ENCODE peak calls at places on chromosomes 16 and 17, in eight cellular contexts. Q is sigmoid colon, R is stomach, T is tibial nerve, F is K562, E is A549, V is suprapubic skin, B is transverse colon. H is an unnamed sample.

GRCh38 chr17:50422738-50423137 is 3.3 kb upstream of the ACSF2 start:
- DNase-seq in Q (no peak), R (no peak), F (no peak), T (no peak), E (no peak), B (no peak), V (no peak), H (no peak)

GRCh38 chr17:40319651-40320550 is 10.9 kb downstream of the RARA start:
- DNase-seq in F (no peak), T (peak), E (no peak), R (peak), Q (no peak), V (peak), B (peak), H (peak)

GRCh38 chr17:38451030-38451839 is 23.0 kb downstream of the ARHGAP23 start:
- DNase-seq in F (no peak), T (no peak), E (peak), R (no peak), Q (no peak), B (no peak), V (no peak), H (no peak)

GRCh38 chr17:51189162-51189561 is 23.0 kb downstream of the NME2 start:
- DNase-seq in E (no peak), R (no peak), V (no peak), B (no peak), F (no peak), Q (no peak), T (no peak), H (no peak)

GRCh38 chr16:2691491-2692248 is 9.3 kb downstream of the KCTD5 start:
- DNase-seq in F (no peak), E (no peak), T (no peak), R (peak), Q (no peak), B (no peak), V (no peak), H (no peak)

GRCh38 chr17:6475411-6475810 is 31.2 kb downstream of the PIMREG start:
- DNase-seq in R (no peak), Q (no peak), F (no peak), B (no peak), T (no peak), V (no peak), E (no peak), H (no peak)

GRCh38 chr16:10181196-10182162 is 749 bp downstream of the GRIN2A start:
- DNase-seq in E (peak), R (peak), B (peak), T (no peak), V (no peak), F (peak), Q (peak), H (peak)

GRCh38 chr16:88911148-88911945 is 44.9 kb upstream of the PABPN1L start:
- DNase-seq in T (no peak), R (no peak), F (no peak), Q (no peak), V (no peak), B (no peak), E (no peak), H (no peak)

GRCh38 chr16:49491736-49492089 is 118.1 kb downstream of the C16orf78 start:
- DNase-seq in T (no peak), B (peak), V (peak), E (peak), F (no peak), Q (peak), R (no peak), H (peak)

DNA sequence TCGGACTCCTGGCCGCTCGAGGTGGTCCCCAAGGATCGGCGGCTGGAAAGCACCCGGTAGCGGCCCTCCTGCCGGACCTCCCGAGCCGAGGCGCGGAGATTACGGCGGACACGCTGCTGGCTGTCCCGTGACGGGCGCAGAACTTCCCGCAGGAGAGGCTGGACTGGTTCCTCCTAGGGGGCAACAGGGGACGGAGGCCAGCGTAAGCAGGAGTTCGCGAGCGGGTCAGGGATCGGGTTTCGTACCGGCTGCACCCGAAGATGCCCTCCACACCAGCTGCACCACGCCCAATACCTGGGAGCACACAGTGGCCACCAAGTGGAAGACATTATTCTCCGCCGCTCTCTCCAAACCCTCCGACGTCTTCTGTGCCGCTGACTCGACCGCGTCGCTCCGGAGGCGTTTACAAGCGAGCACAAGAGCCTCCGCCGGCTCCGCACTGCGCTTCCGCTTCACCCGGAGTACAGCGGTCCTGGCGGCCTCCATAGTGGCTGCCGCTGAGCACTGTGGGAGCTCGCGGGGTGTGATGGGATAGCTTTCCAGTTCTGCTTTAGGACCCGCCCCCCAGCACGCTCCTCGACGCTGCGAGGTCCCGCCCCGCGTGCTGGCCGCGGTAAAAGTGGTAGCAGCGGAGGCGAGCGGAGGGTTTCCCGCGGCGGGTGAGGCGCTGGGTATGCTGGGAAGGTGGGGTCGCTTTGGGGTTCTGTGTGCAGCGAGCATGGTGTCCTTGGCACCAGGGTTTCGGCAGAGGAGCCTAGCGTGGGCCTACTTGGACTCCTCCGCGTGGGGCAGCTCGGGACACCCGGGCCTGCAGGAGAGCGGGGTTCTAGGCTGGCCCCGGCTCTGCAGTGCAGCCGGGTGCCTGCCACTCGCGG is at the start of the genes PRMT7 and SLC7A6OS:
- DNase-seq in B (peak), R (peak), Q (peak), F (peak), T (peak), E (peak), V (peak), H (peak)
- TF ChIP-seq POLR2A in B (peak), R (no peak), Q (peak), F (peak), T (peak), E (peak), V (no peak), H (peak)

DNA sequence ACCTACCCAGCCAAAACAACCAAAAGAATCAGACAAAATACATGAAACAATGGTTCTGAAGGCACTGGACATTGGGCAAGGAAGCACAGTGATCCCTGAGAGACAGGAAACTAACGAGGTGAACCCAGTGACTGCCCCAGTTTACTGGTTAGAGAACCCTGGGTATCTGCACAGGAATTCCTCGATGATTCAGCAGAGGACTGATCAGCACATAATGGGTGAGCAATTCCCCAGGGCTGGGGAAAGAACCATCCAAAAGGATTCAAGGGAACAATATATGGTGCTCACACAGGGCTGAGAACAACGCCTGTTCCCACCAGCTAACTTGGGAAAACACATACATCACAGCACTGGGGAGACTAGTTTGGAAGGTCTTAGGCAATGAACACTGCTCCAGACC is 167.2 kb downstream of the PARN start:
- DNase-seq in B (no peak), F (no peak), Q (no peak), R (no peak), E (no peak), V (no peak), T (no peak), H (no peak)
- TF ChIP-seq EP300 in B (no peak), F (no peak), Q (no peak), R (no peak), E (no peak), V (no peak), T (no peak), H (no peak)

DNA sequence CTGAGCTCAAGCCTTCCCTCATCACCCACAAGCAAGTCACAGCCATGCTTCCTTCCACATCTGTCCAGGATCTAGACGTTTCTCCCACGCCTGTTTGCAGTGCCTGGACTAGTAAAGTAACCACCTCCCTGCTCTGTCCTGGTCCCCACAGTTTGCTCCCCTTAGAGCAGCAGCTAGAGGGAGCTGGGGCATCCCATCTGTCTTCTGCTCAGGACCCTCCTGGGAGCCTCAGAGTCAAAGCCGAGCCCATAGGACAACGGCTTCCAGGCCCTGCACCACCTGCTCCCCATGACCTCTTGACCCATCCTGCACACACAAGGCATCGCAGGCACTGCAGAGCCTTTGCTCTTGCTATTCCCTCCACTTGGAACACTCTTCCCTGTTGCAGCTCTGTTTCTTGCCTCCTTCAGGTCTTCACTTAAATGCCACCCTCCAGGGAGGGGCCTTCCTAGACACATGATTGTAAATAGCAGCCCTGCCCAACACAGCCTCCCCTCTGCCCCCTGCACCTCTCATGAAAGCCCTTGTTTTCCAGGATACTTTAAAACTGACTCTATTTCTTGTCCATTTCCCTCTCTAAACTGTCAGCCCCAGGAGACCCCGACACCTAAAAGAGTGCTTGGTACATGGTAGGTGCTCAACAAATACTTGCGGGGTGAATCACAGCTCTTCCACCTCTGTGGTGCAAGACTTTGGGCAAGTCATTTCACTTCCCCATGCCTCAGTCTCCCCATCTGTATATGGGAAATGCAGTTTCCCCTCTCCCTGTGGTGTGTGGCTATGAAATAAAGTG is 3.1 kb downstream of the NATD1 start:
- DNase-seq in F (no peak), V (no peak), R (no peak), Q (no peak), T (no peak), E (no peak), B (no peak), H (no peak)
- TF ChIP-seq CTCF in F (no peak), V (no peak), R (no peak), Q (no peak), T (no peak), E (no peak), B (no peak), H (no peak)

GRCh38 chr16:84967828-84968227 is 43.5 kb downstream of the ZDHHC7 start:
- DNase-seq in E (no peak), Q (no peak), V (no peak), B (no peak), R (no peak), F (no peak), T (no peak), H (no peak)
- TF ChIP-seq POLR2A in E (no peak), Q (no peak), V (no peak), B (no peak), R (no peak), F (no peak), T (no peak), H (no peak)

DNA sequence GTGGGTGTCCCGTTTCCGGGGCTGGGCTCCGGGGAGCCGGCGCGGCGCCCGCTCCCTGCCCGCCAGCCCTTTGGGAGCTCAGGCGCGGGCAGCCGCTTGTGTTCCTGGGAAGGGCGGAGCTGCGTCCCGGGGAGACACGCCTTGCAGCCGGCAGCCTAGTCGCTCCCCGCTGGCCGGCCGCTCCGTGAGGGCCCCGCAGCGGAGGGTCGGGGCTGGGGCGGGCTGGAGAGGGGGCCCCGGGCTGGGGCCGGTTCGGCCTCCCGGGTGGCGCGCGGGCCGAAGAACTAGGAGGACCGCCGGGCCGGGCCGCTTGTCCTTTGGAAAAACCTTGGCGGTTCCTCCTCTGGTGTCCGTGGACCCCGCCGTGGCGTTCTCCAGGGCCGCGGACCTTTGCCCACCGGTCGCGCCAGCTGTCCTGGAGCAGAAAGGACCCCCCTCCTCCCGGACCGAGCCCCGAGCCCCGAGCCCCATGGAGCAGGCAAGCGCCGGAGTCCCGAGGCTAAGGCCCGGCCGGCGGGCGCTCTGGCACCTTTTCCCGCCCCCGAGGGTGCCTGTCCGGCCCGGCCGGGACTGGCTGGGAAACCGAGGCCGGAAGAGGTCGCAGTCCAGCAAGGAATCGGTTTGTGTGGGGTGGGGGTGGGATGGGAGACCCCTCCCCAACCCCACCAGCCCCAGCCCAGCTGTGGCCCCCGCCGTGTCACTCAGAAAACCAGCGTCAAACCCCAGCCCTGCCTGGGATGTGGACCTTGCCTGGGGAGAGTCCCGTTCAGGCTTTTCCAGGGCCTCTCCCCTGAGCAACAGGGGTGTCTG is 6.8 kb upstream of the TBC1D3B start:
- DNase-seq in Q (peak), T (no peak), V (no peak), F (peak), E (peak), B (peak), R (peak), H (peak)
- TF ChIP-seq EP300 in Q (no peak), T (no peak), V (no peak), F (no peak), E (no peak), B (no peak), R (no peak), H (no peak)

GRCh38 chr17:44844390-44844830 is 3.3 kb upstream of the HIGD1B start:
- DNase-seq in B (no peak), R (no peak), E (no peak), F (no peak), T (no peak), V (no peak), Q (no peak), H (no peak)
- TF ChIP-seq CTCF in B (no peak), R (no peak), E (no peak), F (no peak), T (no peak), V (no peak), Q (no peak), H (no peak)